ENCODE peak calls at places on chromosomes 2 and 18, in six cellular contexts. One of them, this sample, is unnamed.

GRCh38 chr18:45724591-45724990 is 610 bp downstream of the SLC14A1 start:
- DNase-seq in transverse colon: no peak
- DNase-seq in CD8-positive, alpha-beta T cell: no peak
- DNase-seq in right atrium auricular region: no peak
- DNase-seq in A549: no peak
- DNase-seq in osteoblast: no peak
- DNase-seq in this sample: no peak

GRCh38 chr2:220653776-220654175 is 918.3 kb downstream of the EPHA4 start:
- DNase-seq in osteoblast: no peak
- DNase-seq in transverse colon: no peak
- DNase-seq in CD8-positive, alpha-beta T cell: no peak
- DNase-seq in right atrium auricular region: no peak
- DNase-seq in A549: no peak
- DNase-seq in this sample: no peak

GRCh38 chr2:105375001-105375561 is 23.8 kb downstream of the FHL2 start:
- DNase-seq in CD8-positive, alpha-beta T cell: no peak
- DNase-seq in right atrium auricular region: no peak
- DNase-seq in osteoblast: no peak
- DNase-seq in A549: no peak
- DNase-seq in transverse colon: no peak
- DNase-seq in this sample: no peak

GRCh38 chr2:479505-480161 is 191.7 kb upstream of the ALKAL2 start:
- DNase-seq in CD8-positive, alpha-beta T cell: peak; percentile 32
- DNase-seq in A549: no peak
- DNase-seq in osteoblast: peak; percentile 42
- DNase-seq in transverse colon: no peak
- DNase-seq in right atrium auricular region: no peak
- DNase-seq in this sample: no peak

GRCh38 chr2:2787301-2787907 is 456.3 kb upstream of the MYT1L start:
- DNase-seq in A549: no peak
- DNase-seq in osteoblast: no peak
- DNase-seq in right atrium auricular region: no peak
- DNase-seq in transverse colon: no peak
- DNase-seq in CD8-positive, alpha-beta T cell: no peak
- DNase-seq in this sample: no peak

GRCh38 chr2:121505005-121505404 is 25.7 kb upstream of the RNU4ATAC start:
- DNase-seq in transverse colon: no peak
- DNase-seq in osteoblast: peak; percentile 55
- DNase-seq in CD8-positive, alpha-beta T cell: no peak
- DNase-seq in A549: no peak
- DNase-seq in right atrium auricular region: no peak
- DNase-seq in this sample: no peak

GRCh38 chr2:227414846-227415245 is 27.1 kb upstream of the SCYGR1 start:
- DNase-seq in A549: no peak
- DNase-seq in transverse colon: no peak
- DNase-seq in right atrium auricular region: peak; percentile 57
- DNase-seq in CD8-positive, alpha-beta T cell: no peak
- DNase-seq in osteoblast: no peak
- DNase-seq in this sample: no peak

GRCh38 chr2:120526047-120526562 is 180.2 kb downstream of the INHBB start:
- DNase-seq in transverse colon: no peak
- DNase-seq in A549: no peak
- DNase-seq in CD8-positive, alpha-beta T cell: no peak
- DNase-seq in right atrium auricular region: no peak
- DNase-seq in osteoblast: no peak
- DNase-seq in this sample: no peak

GRCh38 chr2:238305965-238306679 is 14.2 kb upstream of the TRAF3IP1 start:
- DNase-seq in A549: no peak
- DNase-seq in osteoblast: peak; percentile 52
- DNase-seq in right atrium auricular region: no peak
- DNase-seq in CD8-positive, alpha-beta T cell: no peak
- DNase-seq in transverse colon: peak; percentile 53
- DNase-seq in this sample: no peak

GRCh38 chr2:2901384-2902345 is 476.0 kb downstream of the EIPR1 start:
- DNase-seq in transverse colon: no peak
- DNase-seq in CD8-positive, alpha-beta T cell: no peak
- DNase-seq in right atrium auricular region: no peak
- DNase-seq in A549: no peak
- DNase-seq in osteoblast: no peak
- DNase-seq in this sample: no peak

GRCh38 chr2:221517362-221518121 is 54.6 kb downstream of the EPHA4 start:
- DNase-seq in right atrium auricular region: peak; percentile 71
- DNase-seq in osteoblast: no peak
- DNase-seq in A549: no peak
- DNase-seq in CD8-positive, alpha-beta T cell: peak; percentile 84
- DNase-seq in transverse colon: peak; percentile 64
- DNase-seq in this sample: peak; percentile 37

GRCh38 chr2:187263675-187264580 is 184.1 kb downstream of the CALCRL start:
- DNase-seq in CD8-positive, alpha-beta T cell: no peak
- DNase-seq in A549: no peak
- DNase-seq in right atrium auricular region: no peak
- DNase-seq in transverse colon: no peak
- DNase-seq in osteoblast: no peak
- DNase-seq in this sample: no peak

GRCh38 chr2:96769816-96770215 is 9.1 kb downstream of the CNNM4 start:
- DNase-seq in right atrium auricular region: peak; percentile 69
- DNase-seq in osteoblast: no peak
- DNase-seq in transverse colon: peak; percentile 54
- DNase-seq in A549: no peak
- DNase-seq in CD8-positive, alpha-beta T cell: no peak
- DNase-seq in this sample: peak; percentile 73

GRCh38 chr2:1278861-1279260 is 134.4 kb upstream of the TPO start:
- DNase-seq in CD8-positive, alpha-beta T cell: no peak
- DNase-seq in right atrium auricular region: no peak
- DNase-seq in osteoblast: no peak
- DNase-seq in transverse colon: no peak
- DNase-seq in A549: no peak
- DNase-seq in this sample: no peak

GRCh38 chr2:235827585-235827992 is 333.7 kb downstream of the AGAP1 start:
- DNase-seq in right atrium auricular region: no peak
- DNase-seq in CD8-positive, alpha-beta T cell: no peak
- DNase-seq in transverse colon: no peak
- DNase-seq in osteoblast: peak; percentile 87
- DNase-seq in A549: peak; percentile 43
- DNase-seq in this sample: peak; percentile 66

GRCh38 chr2:181788883-181789555 is 102.5 kb upstream of the ITPRID2 start:
- DNase-seq in transverse colon: no peak
- DNase-seq in osteoblast: no peak
- DNase-seq in right atrium auricular region: no peak
- DNase-seq in A549: no peak
- DNase-seq in CD8-positive, alpha-beta T cell: no peak
- DNase-seq in this sample: no peak

GRCh38 chr2:146927080-146927714 is 917.6 kb upstream of the ACVR2A start:
- DNase-seq in osteoblast: no peak
- DNase-seq in A549: no peak
- DNase-seq in right atrium auricular region: peak; percentile 61
- DNase-seq in transverse colon: peak; percentile 27
- DNase-seq in CD8-positive, alpha-beta T cell: no peak
- DNase-seq in this sample: peak; percentile 74

GRCh38 chr18:23970161-23971153 is 44.1 kb upstream of the TTC39C start:
- DNase-seq in A549: no peak
- DNase-seq in osteoblast: no peak
- DNase-seq in CD8-positive, alpha-beta T cell: peak; percentile 79
- DNase-seq in right atrium auricular region: no peak
- DNase-seq in transverse colon: no peak
- DNase-seq in this sample: no peak

GRCh38 chr18:10928971-10929373 is 220.4 kb downstream of the PIEZO2 start:
- DNase-seq in A549: no peak
- DNase-seq in CD8-positive, alpha-beta T cell: no peak
- DNase-seq in transverse colon: no peak
- DNase-seq in osteoblast: peak; percentile 35
- DNase-seq in right atrium auricular region: no peak
- DNase-seq in this sample: peak; percentile 24

GRCh38 chr2:207304798-207305197 is 139.1 kb upstream of the KLF7 start:
- DNase-seq in osteoblast: no peak
- DNase-seq in right atrium auricular region: no peak
- DNase-seq in A549: no peak
- DNase-seq in CD8-positive, alpha-beta T cell: no peak
- DNase-seq in transverse colon: no peak
- DNase-seq in this sample: no peak

GRCh38 chr18:64474279-64474678 is 325.4 kb upstream of the LINC00305 start:
- DNase-seq in CD8-positive, alpha-beta T cell: no peak
- DNase-seq in A549: no peak
- DNase-seq in transverse colon: no peak
- DNase-seq in osteoblast: no peak
- DNase-seq in right atrium auricular region: no peak
- DNase-seq in this sample: no peak

GRCh38 chr2:215612770-215613169 is 176.9 kb upstream of the FN1 start:
- DNase-seq in osteoblast: peak; percentile 65
- DNase-seq in right atrium auricular region: no peak
- DNase-seq in transverse colon: no peak
- DNase-seq in CD8-positive, alpha-beta T cell: no peak
- DNase-seq in A549: no peak
- DNase-seq in this sample: no peak

GRCh38 chr2:42879116-42879705 is 86.8 kb upstream of the HAAO start:
- DNase-seq in osteoblast: no peak
- DNase-seq in A549: no peak
- DNase-seq in right atrium auricular region: no peak
- DNase-seq in transverse colon: no peak
- DNase-seq in CD8-positive, alpha-beta T cell: peak; percentile 37
- DNase-seq in this sample: no peak

GRCh38 chr2:162092008-162092390 is 18.0 kb upstream of the DPP4 start:
- DNase-seq in CD8-positive, alpha-beta T cell: no peak
- DNase-seq in A549: no peak
- DNase-seq in transverse colon: no peak
- DNase-seq in right atrium auricular region: no peak
- DNase-seq in osteoblast: no peak
- DNase-seq in this sample: no peak

GRCh38 chr2:203790134-203790533 is 77.4 kb upstream of the CTLA4 start:
- DNase-seq in right atrium auricular region: no peak
- DNase-seq in A549: no peak
- DNase-seq in osteoblast: peak; percentile 82
- DNase-seq in CD8-positive, alpha-beta T cell: no peak
- DNase-seq in transverse colon: no peak
- DNase-seq in this sample: no peak

GRCh38 chr2:203786912-203787311 is 80.5 kb downstream of the CD28 start:
- DNase-seq in CD8-positive, alpha-beta T cell: no peak
- DNase-seq in A549: no peak
- DNase-seq in right atrium auricular region: peak; percentile 67
- DNase-seq in osteoblast: peak; percentile 67
- DNase-seq in transverse colon: no peak
- DNase-seq in this sample: no peak

GRCh38 chr2:203787954-203788353 is 79.6 kb upstream of the CTLA4 start:
- DNase-seq in right atrium auricular region: no peak
- DNase-seq in transverse colon: no peak
- DNase-seq in CD8-positive, alpha-beta T cell: no peak
- DNase-seq in A549: no peak
- DNase-seq in osteoblast: no peak
- DNase-seq in this sample: no peak

GRCh38 chr2:203783496-203784203 is 77.2 kb downstream of the CD28 start:
- DNase-seq in osteoblast: peak; percentile 92
- DNase-seq in right atrium auricular region: no peak
- DNase-seq in A549: no peak
- DNase-seq in CD8-positive, alpha-beta T cell: no peak
- DNase-seq in transverse colon: no peak
- DNase-seq in this sample: peak; percentile 60

DNA sequence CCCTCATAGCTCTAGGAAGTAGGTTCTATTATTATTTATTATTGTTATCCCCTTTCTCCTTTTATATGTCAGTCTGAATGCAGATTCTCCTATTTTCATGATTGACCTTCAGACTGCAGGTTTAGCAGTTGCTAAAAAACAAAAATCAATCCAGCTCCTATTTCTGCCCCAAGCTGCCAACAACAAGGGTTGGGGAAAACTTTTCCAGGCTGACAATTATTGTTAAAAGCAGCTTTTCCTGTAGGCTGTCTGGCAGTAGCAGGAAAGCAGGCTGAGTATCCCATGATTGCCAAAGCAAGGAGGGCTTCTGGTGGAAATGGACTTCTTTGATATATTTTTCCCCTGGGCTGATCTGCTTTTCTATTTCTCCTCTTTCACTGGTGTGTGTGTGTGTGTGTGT is 78.0 kb upstream of the CTLA4 start:
- DNase-seq in CD8-positive, alpha-beta T cell: no peak
- DNase-seq in osteoblast: peak; percentile 84
- DNase-seq in right atrium auricular region: no peak
- DNase-seq in transverse colon: no peak
- DNase-seq in A549: no peak
- DNase-seq in this sample: no peak
- H3K4me1 ChIP-seq in CD8-positive, alpha-beta T cell: no peaks in the 10 kb centered on the region
- H3K4me1 ChIP-seq in osteoblast: peaks cover 38% of the 10 kb centered on the region
- H3K4me1 ChIP-seq in right atrium auricular region: no peaks in the 10 kb centered on the region
- H3K4me1 ChIP-seq in transverse colon: no peaks in the 10 kb centered on the region
- H3K4me1 ChIP-seq in A549: no peaks in the 10 kb centered on the region
- H3K4me1 ChIP-seq in this sample: no peaks in the 10 kb centered on the region

GRCh38 chr18:4391859-4392258 is 63.2 kb downstream of the DLGAP1 start:
- DNase-seq in A549: no peak
- DNase-seq in CD8-positive, alpha-beta T cell: no peak
- DNase-seq in osteoblast: no peak
- DNase-seq in right atrium auricular region: no peak
- DNase-seq in transverse colon: no peak
- DNase-seq in this sample: no peak
- H3K4me3 ChIP-seq in A549: no peak overlapping the region
- H3K4me3 ChIP-seq in CD8-positive, alpha-beta T cell: no peak overlapping the region
- H3K4me3 ChIP-seq in osteoblast: no peak overlapping the region
- H3K4me3 ChIP-seq in right atrium auricular region: no peak overlapping the region
- H3K4me3 ChIP-seq in transverse colon: no peak overlapping the region
- H3K4me3 ChIP-seq in this sample: no peak overlapping the region

DNA sequence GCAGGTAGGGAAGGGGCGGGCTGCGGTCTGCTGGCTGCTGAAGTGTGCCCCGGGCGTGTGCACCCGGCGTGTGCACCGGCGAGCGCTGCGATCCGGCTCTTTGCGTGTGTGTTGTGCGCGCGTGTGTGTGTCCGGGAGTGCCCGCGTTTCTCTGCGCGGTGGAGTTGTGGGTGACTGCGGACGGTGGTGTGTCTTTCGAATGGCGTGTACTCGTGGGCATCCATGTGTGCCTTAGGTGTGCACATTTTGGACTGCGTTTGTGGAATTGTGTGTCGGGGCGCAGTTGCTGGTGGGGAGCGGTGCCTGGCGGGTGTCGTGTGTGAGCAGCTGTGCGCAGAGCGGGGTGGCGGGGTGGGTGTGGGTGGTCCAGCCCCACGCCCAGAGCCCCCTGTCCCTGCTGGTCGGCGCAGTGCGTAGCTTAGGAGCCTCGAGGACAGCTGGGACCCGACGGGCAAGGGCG is 500 bp downstream of the HPCAL1 start:
- DNase-seq in A549: no peak
- DNase-seq in osteoblast: peak; percentile 88
- DNase-seq in transverse colon: no peak
- DNase-seq in right atrium auricular region: no peak
- DNase-seq in CD8-positive, alpha-beta T cell: no peak
- DNase-seq in this sample: peak; percentile 47
- H3K4me1 ChIP-seq in A549: peaks cover 56% of the 10 kb centered on the region
- H3K4me1 ChIP-seq in osteoblast: peaks cover 31% of the 10 kb centered on the region
- H3K4me1 ChIP-seq in transverse colon: peaks cover 50% of the 10 kb centered on the region
- H3K4me1 ChIP-seq in right atrium auricular region: no peaks in the 10 kb centered on the region
- H3K4me1 ChIP-seq in CD8-positive, alpha-beta T cell: peaks cover 58% of the 10 kb centered on the region
- H3K4me1 ChIP-seq in this sample: peaks cover 6% of the 10 kb centered on the region

DNA sequence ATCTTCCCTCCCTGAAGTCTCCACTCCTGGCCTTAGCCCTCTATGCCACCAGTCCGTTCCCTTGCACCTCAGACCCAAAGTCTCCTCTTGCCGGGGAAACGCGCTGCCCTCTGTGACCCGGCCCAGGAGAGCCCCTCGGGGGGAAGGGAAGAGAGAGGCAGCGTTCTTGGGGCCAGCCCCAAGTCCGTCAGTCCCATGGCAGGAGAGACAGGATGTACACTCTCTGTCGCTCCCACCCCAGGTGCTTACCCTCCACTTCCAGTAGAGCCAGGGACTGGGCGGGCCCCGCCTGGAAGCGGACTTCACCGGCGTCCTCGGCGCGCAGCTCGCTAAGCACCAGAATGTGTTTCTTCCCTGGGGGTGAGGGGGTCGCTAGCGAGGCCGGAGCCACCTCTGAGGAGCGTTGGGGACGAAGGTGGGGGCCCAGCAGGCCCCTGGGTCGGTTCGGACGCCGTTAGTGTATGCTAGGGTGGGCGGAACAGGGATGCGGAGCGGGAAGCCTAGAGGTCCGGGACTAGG is 8.1 kb downstream of the TMEM198 start:
- DNase-seq in A549: no peak
- DNase-seq in transverse colon: peak; percentile 23
- DNase-seq in osteoblast: no peak
- DNase-seq in CD8-positive, alpha-beta T cell: peak; percentile 55
- DNase-seq in right atrium auricular region: peak; percentile 62
- DNase-seq in this sample: no peak
- H3K4me3 ChIP-seq in A549: peak overlapping the region; percentile 76
- H3K4me3 ChIP-seq in transverse colon: peak overlapping the region; percentile 72
- H3K4me3 ChIP-seq in osteoblast: peak overlapping the region; percentile 76
- H3K4me3 ChIP-seq in CD8-positive, alpha-beta T cell: peak overlapping the region; percentile 67
- H3K4me3 ChIP-seq in right atrium auricular region: peak overlapping the region; percentile 57
- H3K4me3 ChIP-seq in this sample: peak overlapping the region; percentile 72

This sample was measured in SJCRH30.